ENCODE peak calls at places on chromosomes 3 and 15, in five cellular contexts. J, F, R, H and D are unnamed samples.

GRCh38 chr3:62036726-62037125 is 336.6 kb downstream of the FEZF2 start:
- DNase-seq in R (no peak), H (no peak), J (no peak), F (no peak), D (no peak)

GRCh38 chr15:101206173-101206572 is 45.7 kb downstream of the CHSY1 start:
- DNase-seq in F (peak), J (peak), H (no peak), R (peak), D (peak)

GRCh38 chr15:63752075-63752684 is 81.6 kb downstream of the HERC1 start:
- DNase-seq in F (peak), H (peak), R (no peak), J (peak), D (peak)

GRCh38 chr15:47203993-47204392 is 513.3 kb upstream of the SEMA6D start:
- DNase-seq in R (no peak), H (no peak), J (no peak), F (no peak), D (no peak)

GRCh38 chr3:195196266-195196665 is 74.7 kb downstream of the XXYLT1 start:
- DNase-seq in J (no peak), H (no peak), F (peak), R (no peak), D (peak)

GRCh38 chr3:73279-73678 is 123.3 kb upstream of the CHL1 start:
- DNase-seq in J (no peak), R (no peak), H (no peak), F (no peak), D (no peak)

GRCh38 chr3:173869786-173870185 is 472.2 kb downstream of the NLGN1 start:
- DNase-seq in F (no peak), R (no peak), H (no peak), J (no peak), D (no peak)

GRCh38 chr3:188049890-188050530 is 103.9 kb upstream of the LPP start:
- DNase-seq in R (peak), H (no peak), J (no peak), F (no peak), D (no peak)

GRCh38 chr15:61983087-61983486 is 77.2 kb downstream of the VPS13C start:
- DNase-seq in J (peak), R (no peak), H (no peak), F (no peak), D (no peak)

GRCh38 chr15:58387130-58387529 is 44.7 kb upstream of the LIPC start:
- DNase-seq in R (no peak), J (no peak), F (peak), H (peak), D (peak)

GRCh38 chr15:72740202-72740601 is 43.4 kb downstream of the ADPGK start:
- DNase-seq in R (no peak), F (no peak), J (no peak), H (no peak), D (no peak)

GRCh38 chr15:95170587-95171380 is 939.4 kb downstream of the MCTP2 start:
- DNase-seq in F (no peak), J (no peak), R (no peak), H (no peak), D (no peak)

GRCh38 chr15:66951976-66952375 is 113.4 kb upstream of the SMAD3 start:
- DNase-seq in R (no peak), J (no peak), F (no peak), H (no peak), D (no peak)

GRCh38 chr15:41263891-41264351 is 32.9 kb downstream of the CHP1 start:
- DNase-seq in F (no peak), H (no peak), R (no peak), J (no peak), D (no peak)

GRCh38 chr15:77144028-77144427 is 73.1 kb upstream of the TSPAN3 start:
- DNase-seq in J (peak), F (peak), R (no peak), H (no peak), D (no peak)

GRCh38 chr3:32175607-32176197 is 62.8 kb upstream of the CMTM8 start:
- DNase-seq in J (peak), R (peak), H (peak), F (peak), D (peak)

GRCh38 chr3:44501971-44502370 is 24.5 kb upstream of the ZNF445 start:
- DNase-seq in J (no peak), F (peak), R (no peak), H (no peak), D (no peak)

GRCh38 chr3:31704651-31705179 is 172.0 kb downstream of the STT3B start:
- DNase-seq in R (no peak), J (peak), F (peak), H (peak), D (peak)

GRCh38 chr3:15171096-15171495 is 35.0 kb upstream of the CAPN7 start:
- DNase-seq in H (no peak), R (no peak), F (no peak), J (no peak), D (no peak)

GRCh38 chr3:133413166-133414020 is 13.5 kb downstream of the BFSP2 start:
- DNase-seq in R (no peak), J (no peak), F (no peak), H (no peak), D (peak)

GRCh38 chr15:100536733-100537132 is 8.0 kb upstream of the CERS3 start:
- DNase-seq in F (no peak), J (no peak), H (no peak), R (no peak), D (no peak)

GRCh38 chr15:100818927-100819326 is 60.7 kb upstream of the ALDH1A3 start:
- DNase-seq in H (peak), F (peak), J (no peak), R (no peak), D (peak)

GRCh38 chr15:90219421-90220141 is 14.2 kb downstream of the CIB1 start:
- DNase-seq in J (no peak), F (no peak), H (no peak), R (peak), D (peak)